ENCODE peak calls at places on chromosomes 3 and 15, in five cellular contexts. I is cardiac fibroblast, U is colonic mucosa, Q is NCI-H1105, A is iPS-NIHi11. J is an unnamed sample.
A peak's percentile ranks its signal among the peaks of the same experiment; 100 is the strongest.

GRCh38 chr3:115912372-115912771 is 289.1 kb downstream of the GAP43 start:
- DNase-seq in Q (no peak), A (no peak), U (peak; percentile 22), I (peak; percentile 23), J (no peak)

GRCh38 chr15:49235446-49236207 is 65.6 kb downstream of the GALK2 start:
- DNase-seq in Q (peak; percentile 40), I (peak; percentile 91), U (peak; percentile 51), A (peak; percentile 55), J (peak; percentile 76)

GRCh38 chr3:12982619-12983101 is 90.6 kb downstream of the IQSEC1 start:
- DNase-seq in U (no peak), I (no peak), Q (no peak), A (no peak), J (no peak)

GRCh38 chr3:94532951-94533350 is 470.1 kb downstream of the NSUN3 start:
- DNase-seq in U (no peak), A (no peak), Q (no peak), I (no peak), J (peak; percentile 19)

GRCh38 chr3:143314291-143315093 is 194.9 kb downstream of the CHST2 start:
- DNase-seq in Q (no peak), A (no peak), I (no peak), U (no peak), J (no peak)

GRCh38 chr3:122938756-122939425 is 88.7 kb downstream of the SEMA5B start:
- DNase-seq in Q (no peak), I (no peak), U (peak; percentile 29), A (no peak), J (no peak)

GRCh38 chr15:85515212-85515611 is 134.8 kb downstream of the AKAP13 start:
- DNase-seq in A (no peak), I (peak; percentile 33), Q (no peak), U (no peak), J (no peak)

GRCh38 chr3:136255672-136256406 is 5.7 kb downstream of the PCCB start:
- DNase-seq in A (no peak), U (no peak), Q (no peak), I (no peak), J (no peak)

GRCh38 chr3:67655364-67656121 is 1.1 kb upstream of the SUCLG2 start:
- DNase-seq in Q (no peak), U (peak; percentile 35), I (peak; percentile 15), A (no peak), J (no peak)

GRCh38 chr3:172673210-172673679 is 37.6 kb downstream of the NCEH1 start:
- DNase-seq in U (peak; percentile 89), I (peak; percentile 89), A (peak; percentile 53), Q (peak; percentile 54), J (peak; percentile 63)

GRCh38 chr3:133568294-133569014 is 5.0 kb upstream of the CDV3 start:
- DNase-seq in A (no peak), I (peak; percentile 95), U (no peak), Q (no peak), J (peak; percentile 97)

GRCh38 chr15:38054488-38054887 is 120.0 kb downstream of the TMCO5A start:
- DNase-seq in Q (no peak), A (no peak), U (no peak), I (peak; percentile 83), J (peak; percentile 87)

GRCh38 chr3:112392393-112393359 is 59.7 kb downstream of the CD200 start:
- DNase-seq in I (no peak), A (no peak), U (no peak), Q (no peak), J (no peak)

GRCh38 chr15:72338617-72339321 is 18.8 kb upstream of the CELF6 start:
- DNase-seq in U (no peak), A (no peak), Q (no peak), I (peak; percentile 97), J (peak; percentile 98)

GRCh38 chr3:30103186-30103585 is 503.2 kb upstream of the TGFBR2 start:
- DNase-seq in Q (no peak), U (no peak), I (no peak), A (no peak), J (no peak)

GRCh38 chr3:47578691-47579632 is at the start of gene CSPG5:
- DNase-seq in A (peak; percentile 72), Q (no peak), I (no peak), U (no peak), J (no peak)

GRCh38 chr15:83099290-83099689 is 8.2 kb upstream of the TM6SF1 start:
- DNase-seq in U (no peak), A (no peak), I (no peak), Q (no peak), J (no peak)

GRCh38 chr3:161558256-161558655 is 61.6 kb downstream of the OTOL1 start:
- DNase-seq in I (no peak), U (no peak), Q (no peak), A (no peak), J (peak; percentile 72)

GRCh38 chr15:41125950-41126642 is 10.0 kb upstream of the INO80 start:
- DNase-seq in U (no peak), A (peak; percentile 11), I (no peak), Q (no peak), J (no peak)

GRCh38 chr3:42216820-42217416 is 49.1 kb downstream of the CCK start:
- DNase-seq in Q (no peak), I (peak; percentile 77), A (no peak), U (no peak), J (peak; percentile 17)

J was measured in fibroblast of lung.